ENCODE peak calls at places on chromosome 13, in ten cellular contexts. H is CD4-positive, alpha-beta memory T cell; I is head of caudate nucleus; Z is GM04504; R is GM10248; D is stimulated activated CD8-positive, alpha-beta memory T cell treated with anti-CD3 and anti-CD28 coated beads, Interleukin-4, amount 100 ng/mL, for 1 hour; N is activated T-cell treated with anti-CD3 and anti-CD28 coated beads for 1 hour; V is fibroblast of pulmonary artery; X is fibroblast of mammary gland; C is HepG2. G is an unnamed sample.

GRCh38 chr13:64078480-64078936 is 2662.9 kb upstream of the PCDH20 start:
- DNase-seq in X (no peak), I (no peak), D (no peak), Z (no peak), N (no peak), V (no peak), H (no peak), C (peak), R (peak), G (no peak)

GRCh38 chr13:113095146-113096051 is 10.2 kb upstream of the F7 start:
- DNase-seq in V (no peak), X (no peak), I (no peak), N (no peak), Z (no peak), D (no peak), R (no peak), H (no peak), C (no peak), G (no peak)

GRCh38 chr13:91722267-91722884 is 324.0 kb downstream of the GPC5 start:
- DNase-seq in N (no peak), V (peak), R (peak), Z (no peak), D (no peak), I (no peak), X (peak), H (peak), C (no peak), G (no peak)

GRCh38 chr13:28622286-28622685 is 36.6 kb upstream of the POMP start:
- DNase-seq in C (no peak), I (peak), V (no peak), H (no peak), X (no peak), R (no peak), N (no peak), Z (no peak), D (no peak), G (no peak)

GRCh38 chr13:41827507-41828213 is 133.2 kb downstream of the VWA8 start:
- DNase-seq in Z (peak), C (no peak), X (peak), R (no peak), D (no peak), V (peak), H (no peak), I (no peak), N (no peak), G (no peak)

GRCh38 chr13:114151031-114151430 is 18.6 kb upstream of the RASA3 start:
- DNase-seq in H (peak), V (no peak), X (no peak), I (no peak), R (no peak), C (no peak), Z (no peak), N (no peak), D (no peak), G (no peak)

GRCh38 chr13:71607575-71607974 is 259.4 kb downstream of the DACH1 start:
- DNase-seq in H (no peak), D (no peak), R (no peak), X (no peak), C (no peak), V (no peak), Z (no peak), I (no peak), N (no peak), G (no peak)

GRCh38 chr13:101706651-101707050 is 254.2 kb downstream of the ITGBL1 start:
- DNase-seq in H (peak), C (peak), X (peak), N (no peak), Z (peak), V (peak), D (no peak), R (no peak), I (no peak), G (peak)

GRCh38 chr13:76503756-76504155 is 382.4 kb downstream of the KCTD12 start:
- DNase-seq in Z (no peak), H (no peak), N (no peak), X (no peak), C (no peak), D (no peak), V (no peak), R (no peak), I (no peak), G (peak)

GRCh38 chr13:66703597-66703996 is 526.5 kb downstream of the PCDH9 start:
- DNase-seq in R (no peak), D (no peak), Z (no peak), C (no peak), V (no peak), I (no peak), X (no peak), H (no peak), N (no peak), G (no peak)

GRCh38 chr13:51538626-51539179 is 45.6 kb upstream of the WDFY2 start:
- DNase-seq in V (no peak), Z (no peak), D (no peak), H (no peak), I (no peak), C (no peak), R (no peak), N (no peak), X (no peak), G (no peak)

GRCh38 chr13:25215253-25215575 is 43.1 kb upstream of the AMER2 start:
- DNase-seq in H (no peak), C (no peak), N (no peak), X (peak), D (no peak), Z (no peak), I (no peak), R (no peak), V (no peak), G (no peak)

G was measured in DMS153.